ENCODE peak calls at places on chromosome 19, in ten cellular contexts. G is heart left ventricle; J is activated CD4-positive, alpha-beta T cell treated with anti-CD3 and anti-CD28 coated beads for 36 hours; A is activated CD8-positive, alpha-beta T cell treated with anti-CD3 and anti-CD28 coated beads, Interleukin-2, amount 10 ng/mL, durations not matched to agents 7 days and 5 days; L is IMR-90; V is aorta; C is PC-3; Z is gastroesophageal sphincter; I is activated T-helper 17 cell treated with anti-CD3 and anti-CD28 coated beads, Interleukin-2, amount 50 U/mL, for 72 hours; W is Panc1. P is an unnamed sample.

GRCh38 chr19:28640506-28640905 is 572.4 kb downstream of the UQCRFS1 start:
- ATAC-seq in G (no peak), J (no peak), A (no peak), L (no peak), V (no peak), C (no peak), Z (no peak), I (no peak), W (no peak), P (no peak)

GRCh38 chr19:19480688-19481087 is 34.7 kb downstream of the TSSK6 start:
- ATAC-seq in G (no peak), J (peak), A (peak), L (no peak), V (no peak), C (no peak), Z (no peak), I (peak), W (no peak), P (no peak)

GRCh38 chr19:4067396-4068057 is 828 bp upstream of the ZBTB7A start:
- ATAC-seq in G (no peak), J (no peak), A (no peak), L (no peak), V (peak), C (no peak), Z (no peak), I (peak), W (no peak), P (no peak)

GRCh38 chr19:39400997-39401548 is 5.6 kb upstream of the ZFP36 start:
- ATAC-seq in G (no peak), J (peak), A (peak), L (no peak), V (no peak), C (no peak), Z (no peak), I (peak), W (peak), P (peak)

GRCh38 chr19:49186108-49186507 is 28.5 kb downstream of the TRPM4 start:
- ATAC-seq in G (no peak), J (no peak), A (no peak), L (no peak), V (no peak), C (no peak), Z (no peak), I (no peak), W (no peak), P (peak)

GRCh38 chr19:34678421-34678820 is 943 bp downstream of the ZNF302 start:
- ATAC-seq in G (no peak), J (no peak), A (no peak), L (no peak), V (no peak), C (no peak), Z (no peak), I (no peak), W (no peak), P (no peak)

GRCh38 chr19:2324220-2324948 is 4.0 kb downstream of the LSM7 start:
- ATAC-seq in G (no peak), J (no peak), A (no peak), L (no peak), V (no peak), C (no peak), Z (no peak), I (no peak), W (no peak), P (peak)

GRCh38 chr19:29098863-29099481 is 114.0 kb downstream of the UQCRFS1 start:
- ATAC-seq in G (peak), J (no peak), A (no peak), L (peak), V (peak), C (peak), Z (peak), I (no peak), W (peak), P (no peak)

P was measured in stimulated activated memory B cell treated with anti-CD40 and anti-IgM and Interleukin-4, amounts not matched to agents 10 μg/mL and 1 μg/mL and 100 μg/mL, for 72 hours.